ENCODE peak calls at places on chromosomes 5 and 9, in six cellular contexts. One of them, this sample, is unnamed.

GRCh38 chr5:155822177-155822576 is 504.8 kb upstream of the SGCD start:
- DNase-seq in HepG2: no peak
- DNase-seq in H1: no peak
- DNase-seq in HCT116: no peak
- DNase-seq in K562: no peak
- DNase-seq in SK-N-SH: peak
- DNase-seq in this sample: no peak

GRCh38 chr5:147452137-147452838 is 57.6 kb downstream of the DPYSL3 start:
- DNase-seq in HepG2: no peak
- DNase-seq in H1: peak
- DNase-seq in HCT116: no peak
- DNase-seq in K562: no peak
- DNase-seq in SK-N-SH: peak
- DNase-seq in this sample: no peak

GRCh38 chr9:23851024-23851629 is 25.1 kb upstream of the ELAVL2 start:
- DNase-seq in HepG2: no peak
- DNase-seq in H1: peak
- DNase-seq in HCT116: no peak
- DNase-seq in K562: no peak
- DNase-seq in SK-N-SH: peak
- DNase-seq in this sample: no peak

GRCh38 chr9:2179557-2179956 is 164.4 kb downstream of the SMARCA2 start:
- DNase-seq in HepG2: no peak
- DNase-seq in H1: no peak
- DNase-seq in HCT116: no peak
- DNase-seq in K562: no peak
- DNase-seq in SK-N-SH: no peak
- DNase-seq in this sample: peak

GRCh38 chr5:2749514-2750025 is 1.9 kb downstream of the IRX2 start:
- DNase-seq in HepG2: no peak
- DNase-seq in H1: no peak
- DNase-seq in HCT116: no peak
- DNase-seq in K562: no peak
- DNase-seq in SK-N-SH: no peak
- DNase-seq in this sample: no peak

GRCh38 chr5:132437604-132438275 is 52.8 kb downstream of the IRF1 start:
- DNase-seq in HepG2: no peak
- DNase-seq in H1: no peak
- DNase-seq in HCT116: no peak
- DNase-seq in K562: peak
- DNase-seq in SK-N-SH: no peak
- DNase-seq in this sample: no peak

GRCh38 chr9:135584934-135585333 is 23.4 kb downstream of the PAEP start:
- DNase-seq in HepG2: no peak
- DNase-seq in H1: no peak
- DNase-seq in HCT116: no peak
- DNase-seq in K562: no peak
- DNase-seq in SK-N-SH: no peak
- DNase-seq in this sample: no peak

GRCh38 chr5:134873494-134873893 is 677 bp upstream of the TXNDC15 start:
- DNase-seq in HepG2: no peak
- DNase-seq in H1: no peak
- DNase-seq in HCT116: no peak
- DNase-seq in K562: peak
- DNase-seq in SK-N-SH: no peak
- DNase-seq in this sample: no peak

GRCh38 chr5:179279347-179280094 is 65.7 kb downstream of the ADAMTS2 start:
- DNase-seq in HepG2: no peak
- DNase-seq in H1: no peak
- DNase-seq in HCT116: no peak
- DNase-seq in K562: no peak
- DNase-seq in SK-N-SH: no peak
- DNase-seq in this sample: no peak

GRCh38 chr9:127793093-127793708 is 7.4 kb downstream of the CDK9 start:
- DNase-seq in HepG2: no peak
- DNase-seq in H1: no peak
- DNase-seq in HCT116: no peak
- DNase-seq in K562: no peak
- DNase-seq in SK-N-SH: no peak
- DNase-seq in this sample: no peak

GRCh38 chr9:33620738-33621439 is 96.8 kb downstream of the ANKRD18B start:
- DNase-seq in HepG2: no peak
- DNase-seq in H1: no peak
- DNase-seq in HCT116: no peak
- DNase-seq in K562: no peak
- DNase-seq in SK-N-SH: no peak
- DNase-seq in this sample: no peak

GRCh38 chr5:74625742-74626241 is 14.7 kb downstream of the ENC1 start:
- DNase-seq in HepG2: no peak
- DNase-seq in H1: no peak
- DNase-seq in HCT116: no peak
- DNase-seq in K562: no peak
- DNase-seq in SK-N-SH: peak
- DNase-seq in this sample: no peak

DNA sequence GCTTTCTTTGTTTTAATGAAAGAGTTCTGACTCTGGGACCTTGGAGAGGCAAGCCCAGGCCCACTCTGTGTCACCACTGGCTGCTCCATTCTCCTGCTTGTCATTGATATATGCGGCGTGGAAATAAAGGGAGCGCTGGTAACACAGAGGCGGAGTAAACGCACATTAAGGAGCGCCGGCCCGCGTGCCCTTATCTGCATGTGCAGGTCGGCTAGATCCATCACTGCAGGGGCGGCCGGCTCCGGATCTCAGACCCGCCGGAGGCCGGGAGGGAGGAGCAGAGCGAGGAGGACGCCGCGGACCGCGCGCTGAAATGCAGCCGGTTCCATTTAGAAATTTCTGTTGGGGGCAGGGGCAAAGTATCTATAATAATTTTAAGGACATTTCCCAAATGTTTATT is 70.8 kb downstream of the MRPL36 start:
- DNase-seq in HepG2: no peak
- DNase-seq in H1: peak
- DNase-seq in HCT116: no peak
- DNase-seq in K562: peak
- DNase-seq in SK-N-SH: peak
- DNase-seq in this sample: no peak
- TF ChIP-seq JUND in HepG2: no peak
- TF ChIP-seq JUND in H1: no peak
- TF ChIP-seq JUND in HCT116: no peak
- TF ChIP-seq JUND in K562: no peak
- TF ChIP-seq JUND in SK-N-SH: no peak
- TF ChIP-seq JUND in this sample: no peak

DNA sequence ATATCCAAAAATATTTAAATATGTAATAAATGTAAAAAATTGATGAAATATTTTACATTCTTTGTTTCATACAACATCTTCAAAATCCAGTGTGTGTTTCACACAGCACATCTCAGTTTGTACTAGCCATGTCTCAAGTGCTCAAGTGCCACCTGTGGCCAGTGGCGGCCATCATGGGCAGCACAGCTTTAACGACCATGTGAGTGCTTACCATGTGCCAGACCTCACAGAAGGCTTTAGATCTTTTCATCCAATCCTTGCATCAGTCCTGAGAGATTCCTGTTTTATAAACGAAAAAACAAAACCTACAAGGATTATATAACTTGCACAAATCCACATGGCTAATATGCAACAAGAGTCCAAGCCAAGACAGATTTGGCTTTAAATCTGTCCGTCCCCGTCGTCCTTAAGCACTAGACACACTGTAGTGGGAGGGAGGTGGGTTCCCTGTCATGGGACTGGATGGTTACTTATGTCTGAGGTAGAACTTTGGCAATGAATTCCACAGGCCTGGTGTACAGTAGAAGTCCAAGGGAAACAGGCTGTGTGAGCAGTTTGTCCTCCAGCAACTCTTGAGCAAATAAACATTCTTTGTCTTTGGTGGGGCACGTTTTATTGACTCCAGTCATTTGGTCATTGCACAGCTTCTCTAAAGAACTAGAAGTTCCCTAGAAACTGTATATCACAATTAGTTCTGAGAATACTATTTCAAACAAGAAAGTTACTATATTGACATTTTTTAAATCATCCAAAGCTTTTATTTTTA is 25.0 kb upstream of the F2R start:
- DNase-seq in HepG2: peak
- DNase-seq in H1: no peak
- DNase-seq in HCT116: no peak
- DNase-seq in K562: no peak
- DNase-seq in SK-N-SH: no peak
- DNase-seq in this sample: peak
- TF ChIP-seq JUND in HepG2: no peak
- TF ChIP-seq JUND in H1: no peak
- TF ChIP-seq JUND in HCT116: no peak
- TF ChIP-seq JUND in K562: no peak
- TF ChIP-seq JUND in SK-N-SH: no peak
- TF ChIP-seq JUND in this sample: no peak

DNA sequence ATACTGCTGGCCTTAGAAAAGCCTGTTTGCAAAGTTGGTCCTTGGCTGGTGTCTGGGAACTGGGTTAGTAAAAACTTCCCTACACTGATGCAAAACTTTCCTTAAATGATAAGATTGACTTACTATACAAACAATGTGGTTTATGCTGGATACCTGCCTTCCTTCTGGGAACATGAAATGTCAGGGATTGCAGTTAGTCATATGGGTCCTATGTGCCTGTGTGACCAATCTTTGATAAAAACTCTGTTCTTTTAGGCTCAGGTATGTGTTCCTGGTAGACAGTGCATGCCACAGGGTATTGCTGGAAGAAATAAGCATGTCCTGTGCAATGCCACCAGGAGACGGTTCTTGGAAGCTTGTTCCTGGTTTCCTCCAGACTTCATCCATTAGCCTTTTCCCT is 173.3 kb downstream of the RMI1 start:
- DNase-seq in HepG2: no peak
- DNase-seq in H1: no peak
- DNase-seq in HCT116: no peak
- DNase-seq in K562: no peak
- DNase-seq in SK-N-SH: no peak
- DNase-seq in this sample: no peak
- TF ChIP-seq JUND in HepG2: no peak
- TF ChIP-seq JUND in H1: no peak
- TF ChIP-seq JUND in HCT116: no peak
- TF ChIP-seq JUND in K562: no peak
- TF ChIP-seq JUND in SK-N-SH: no peak
- TF ChIP-seq JUND in this sample: no peak

GRCh38 chr5:83077662-83078261 is 415 bp downstream of the XRCC4 start:
- DNase-seq in HepG2: peak
- DNase-seq in H1: peak
- DNase-seq in HCT116: no peak
- DNase-seq in K562: peak
- DNase-seq in SK-N-SH: no peak
- DNase-seq in this sample: no peak
- TF ChIP-seq JUND in HepG2: no peak
- TF ChIP-seq JUND in H1: no peak
- TF ChIP-seq JUND in HCT116: no peak
- TF ChIP-seq JUND in K562: no peak
- TF ChIP-seq JUND in SK-N-SH: no peak
- TF ChIP-seq JUND in this sample: no peak

GRCh38 chr5:168694289-168694688 is 115.1 kb upstream of the PANK3 start:
- DNase-seq in HepG2: no peak
- DNase-seq in H1: no peak
- DNase-seq in HCT116: no peak
- DNase-seq in K562: no peak
- DNase-seq in SK-N-SH: no peak
- DNase-seq in this sample: no peak

GRCh38 chr5:168696611-168697010 is 117.4 kb upstream of the PANK3 start:
- DNase-seq in HepG2: peak
- DNase-seq in H1: no peak
- DNase-seq in HCT116: no peak
- DNase-seq in K562: no peak
- DNase-seq in SK-N-SH: no peak
- DNase-seq in this sample: no peak

GRCh38 chr5:168695436-168695835 is 116.3 kb upstream of the PANK3 start:
- DNase-seq in HepG2: no peak
- DNase-seq in H1: no peak
- DNase-seq in HCT116: no peak
- DNase-seq in K562: no peak
- DNase-seq in SK-N-SH: no peak
- DNase-seq in this sample: no peak

GRCh38 chr5:168699002-168699401 is 119.8 kb upstream of the PANK3 start:
- DNase-seq in HepG2: no peak
- DNase-seq in H1: no peak
- DNase-seq in HCT116: no peak
- DNase-seq in K562: no peak
- DNase-seq in SK-N-SH: no peak
- DNase-seq in this sample: no peak

DNA sequence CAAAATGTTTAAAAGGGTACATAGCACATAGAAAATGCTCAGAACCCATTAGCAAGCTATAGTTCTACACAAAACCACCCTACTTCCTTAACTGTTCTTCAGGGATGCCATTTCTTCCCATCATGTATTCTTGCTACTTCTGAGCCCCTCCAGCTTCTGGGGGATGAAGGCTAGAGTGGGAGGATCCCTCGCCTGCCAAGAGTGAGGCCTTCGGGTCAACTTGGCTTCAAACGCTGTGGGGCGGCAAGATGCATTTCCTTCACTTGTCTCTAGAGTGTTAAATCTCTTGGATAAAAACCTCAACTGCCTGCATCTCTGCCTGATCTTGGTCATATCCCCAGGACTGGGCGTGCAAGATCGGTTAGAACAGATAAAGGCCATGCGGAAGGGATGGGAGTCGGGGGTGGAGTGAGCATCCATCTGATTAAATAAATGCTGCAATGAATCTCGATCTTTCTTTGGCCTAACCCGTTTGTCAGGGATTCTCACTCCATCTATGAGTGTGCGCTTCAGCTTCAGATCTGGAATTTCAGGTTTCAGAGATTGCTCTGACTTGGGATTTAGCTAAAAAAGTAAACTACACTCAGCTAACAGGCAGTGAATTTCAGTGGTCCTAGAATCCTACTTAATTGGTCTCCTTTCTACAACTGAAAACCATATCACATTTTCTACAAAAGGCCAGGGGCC is 118.0 kb upstream of the PANK3 start:
- DNase-seq in HepG2: no peak
- DNase-seq in H1: no peak
- DNase-seq in HCT116: no peak
- DNase-seq in K562: no peak
- DNase-seq in SK-N-SH: no peak
- DNase-seq in this sample: peak
- TF ChIP-seq JUND in HepG2: no peak
- TF ChIP-seq JUND in H1: no peak
- TF ChIP-seq JUND in HCT116: no peak
- TF ChIP-seq JUND in K562: no peak
- TF ChIP-seq JUND in SK-N-SH: no peak
- TF ChIP-seq JUND in this sample: no peak